ENCODE peak calls at places on chromosomes 13 and 19, in four cellular contexts. D is WTC11, R is SK-N-SH, U is HepG2. M is an unnamed sample.

GRCh38 chr13:42417624-42418023 is 145.7 kb downstream of the AKAP11 start:
- DNase-seq in D (no peak), R (no peak), U (no peak), M (no peak)

GRCh38 chr13:42656136-42656535 is 82.2 kb downstream of the TNFSF11 start:
- DNase-seq in D (no peak), R (no peak), U (no peak), M (no peak)

GRCh38 chr13:48594080-48594815 is 59.5 kb upstream of the CYSLTR2 start:
- DNase-seq in D (no peak), R (no peak), U (no peak), M (no peak)

GRCh38 chr13:90448466-90449037 is 898.9 kb upstream of the MIR17HG start:
- DNase-seq in D (no peak), R (no peak), U (no peak), M (no peak)

GRCh38 chr13:51589793-51590192 is 5.5 kb downstream of the WDFY2 start:
- DNase-seq in D (no peak), R (peak), U (no peak), M (no peak)

GRCh38 chr13:100208596-100208995 is 119.7 kb downstream of the PCCA start:
- DNase-seq in D (no peak), R (no peak), U (no peak), M (no peak)

GRCh38 chr19:53873451-53874383 is 6.0 kb downstream of the MYADM start:
- DNase-seq in D (no peak), R (no peak), U (no peak), M (no peak)

GRCh38 chr13:90926459-90926858 is 421.0 kb upstream of the MIR17HG start:
- DNase-seq in D (no peak), R (no peak), U (no peak), M (no peak)

GRCh38 chr13:21033866-21034601 is 27.4 kb downstream of the LATS2 start:
- DNase-seq in D (no peak), R (no peak), U (no peak), M (no peak)

GRCh38 chr13:89923052-89923451 is 1424.4 kb upstream of the MIR17HG start:
- DNase-seq in D (no peak), R (no peak), U (no peak), M (no peak)

GRCh38 chr13:96650301-96650886 is 343.9 kb downstream of the OXGR1 start:
- DNase-seq in D (no peak), R (no peak), U (no peak), M (no peak)

GRCh38 chr13:96651598-96651997 is 342.7 kb downstream of the OXGR1 start:
- DNase-seq in D (no peak), R (no peak), U (no peak), M (no peak)

GRCh38 chr13:96652506-96652905 is 341.8 kb downstream of the OXGR1 start:
- DNase-seq in D (no peak), R (no peak), U (no peak), M (no peak)
- TF ChIP-seq FOXJ3 in D (no peak), R (no peak), U (no peak), M (no peak)

GRCh38 chr19:8194528-8195275 is 14.5 kb upstream of the CERS4 start:
- DNase-seq in D (no peak), R (no peak), U (no peak), M (peak)
- TF ChIP-seq FOXJ3 in D (no peak), R (no peak), U (no peak), M (no peak)

GRCh38 chr19:1621021-1621420 is 15.8 kb upstream of the UQCR11 start:
- DNase-seq in D (no peak), R (peak), U (no peak), M (no peak)

GRCh38 chr19:1616875-1617274 is 11.6 kb upstream of the UQCR11 start:
- DNase-seq in D (no peak), R (no peak), U (no peak), M (no peak)

GRCh38 chr19:1619703-1620102 is 14.4 kb upstream of the UQCR11 start:
- DNase-seq in D (no peak), R (peak), U (no peak), M (no peak)

GRCh38 chr19:1618157-1619093 is 13.2 kb upstream of the UQCR11 start:
- DNase-seq in D (peak), R (peak), U (peak), M (peak)

DNA sequence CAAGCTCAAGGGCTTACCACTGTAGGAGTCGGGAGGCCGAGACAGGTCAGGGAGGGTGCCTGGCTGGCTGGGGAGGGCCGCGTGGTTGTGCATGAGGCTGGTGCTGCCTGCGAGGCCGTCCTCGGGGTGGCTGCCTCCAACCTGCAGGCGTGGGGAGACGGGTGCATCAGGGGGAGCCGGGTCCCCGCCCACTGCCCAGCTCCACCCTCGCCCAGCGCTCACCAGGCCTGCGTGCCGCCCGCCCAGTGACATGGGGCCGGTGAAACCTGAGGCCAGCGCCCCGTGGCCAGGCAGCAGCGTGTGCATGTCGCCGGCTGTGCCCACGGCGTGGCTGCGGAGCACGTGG is 13.8 kb upstream of the UQCR11 start:
- DNase-seq in D (no peak), R (peak), U (no peak), M (no peak)
- TF ChIP-seq FOXJ3 in D (no peak), R (no peak), U (no peak), M (no peak)

DNA sequence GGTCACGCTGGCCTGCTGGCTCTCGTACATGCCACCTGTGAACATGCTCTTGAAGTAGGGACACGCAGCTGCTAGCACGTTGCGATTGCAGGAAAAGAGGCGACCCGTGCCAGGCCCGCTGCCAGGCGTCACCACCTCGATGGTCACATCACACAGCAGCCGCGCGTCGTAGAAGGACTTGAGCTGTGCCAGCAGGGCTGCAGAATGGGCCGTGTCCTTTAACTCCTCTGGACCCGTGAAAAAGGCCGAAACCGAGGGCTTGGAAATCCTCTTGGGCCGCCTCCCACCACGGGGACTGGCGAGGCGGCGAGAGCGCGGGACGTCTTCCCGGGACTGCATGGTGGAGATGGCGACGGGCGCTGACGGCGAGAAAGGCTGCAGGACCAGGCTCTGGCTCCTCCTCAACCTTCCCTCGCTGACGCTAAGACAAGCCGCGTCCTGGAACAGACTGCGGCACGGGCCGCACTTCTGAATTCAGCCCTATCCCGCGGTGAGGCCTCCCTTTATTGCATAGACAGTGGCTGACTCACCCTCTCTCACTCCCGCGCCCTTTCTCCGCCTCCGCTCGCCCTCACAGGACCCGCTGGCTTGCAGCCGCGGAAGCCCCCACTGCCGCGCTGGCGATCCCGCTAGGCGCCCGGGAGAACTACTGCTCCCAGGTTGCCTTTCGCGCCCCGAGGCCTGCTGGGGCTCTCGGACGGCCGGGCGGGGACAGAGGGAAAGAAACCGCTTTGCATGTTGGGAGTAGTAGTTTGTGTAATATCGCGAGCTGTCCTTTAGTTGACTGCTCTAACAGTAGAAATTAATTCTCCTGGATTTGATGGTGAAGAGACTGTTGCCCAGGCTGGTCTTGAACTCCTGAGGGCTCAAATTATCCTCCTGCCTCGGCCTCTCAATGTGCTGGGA is at the start of gene KBTBD7:
- DNase-seq in D (peak), R (peak), U (peak), M (peak)
- TF ChIP-seq FOXJ3 in D (no peak), R (no peak), U (no peak), M (no peak)

GRCh38 chr19:46073268-46073922 is 32.6 kb upstream of the IGFL4 start:
- DNase-seq in D (no peak), R (no peak), U (no peak), M (no peak)
- TF ChIP-seq FOXJ3 in D (no peak), R (no peak), U (no peak), M (no peak)

GRCh38 chr19:18093439-18094161 is 4.0 kb upstream of the MAST3 start:
- DNase-seq in D (no peak), R (peak), U (peak), M (peak)
- TF ChIP-seq FOXJ3 in D (no peak), R (no peak), U (no peak), M (no peak)